ENCODE peak calls at places on chromosomes 7 and 10, in seven cellular contexts. H is neural progenitor cell, Y is upper lobe of left lung, X is OCI-LY7, Z is breast epithelium, T is A549, E is kidney. J is an unnamed sample.

GRCh38 chr7:15781944-15782343 is 95.5 kb upstream of the MEOX2 start:
- DNase-seq in H (no peak), Y (no peak), X (no peak), Z (no peak), T (no peak), E (no peak), J (no peak)

GRCh38 chr7:100801833-100802568 is 25.3 kb downstream of the EPHB4 start:
- DNase-seq in H (no peak), Y (peak), X (no peak), Z (peak), T (peak), E (no peak), J (no peak)

GRCh38 chr10:11437391-11438241 is 173.8 kb downstream of the USP6NL start:
- DNase-seq in H (peak), Y (no peak), X (no peak), Z (no peak), T (no peak), E (no peak), J (no peak)

GRCh38 chr10:86057708-86058107 is 308.9 kb downstream of the GRID1 start:
- DNase-seq in H (no peak), Y (no peak), X (no peak), Z (no peak), T (no peak), E (no peak), J (no peak)

GRCh38 chr7:151302531-151302930 is 39.1 kb upstream of the NUB1 start:
- DNase-seq in H (no peak), Y (no peak), X (no peak), Z (no peak), T (no peak), E (no peak), J (no peak)

GRCh38 chr10:4028838-4029583 is 244.0 kb upstream of the KLF6 start:
- DNase-seq in H (no peak), Y (no peak), X (no peak), Z (no peak), T (no peak), E (no peak), J (no peak)

GRCh38 chr10:132626761-132627735 is 89.5 kb downstream of the INPP5A start:
- DNase-seq in H (no peak), Y (no peak), X (no peak), Z (no peak), T (no peak), E (peak), J (no peak)

GRCh38 chr7:128059143-128059975 is 28.1 kb upstream of the LRRC4 start:
- DNase-seq in H (peak), Y (no peak), X (peak), Z (no peak), T (no peak), E (no peak), J (no peak)

GRCh38 chr10:132711618-132712051 is 74.3 kb downstream of the NKX6-2 start:
- DNase-seq in H (no peak), Y (no peak), X (no peak), Z (no peak), T (no peak), E (peak), J (no peak)

GRCh38 chr7:53397911-53398310 is 362.5 kb downstream of the POM121L12 start:
- DNase-seq in H (no peak), Y (no peak), X (no peak), Z (no peak), T (no peak), E (no peak), J (no peak)

GRCh38 chr10:91493313-91493712 is 83.2 kb downstream of the HECTD2 start:
- DNase-seq in H (peak), Y (no peak), X (peak), Z (no peak), T (peak), E (no peak), J (no peak)

GRCh38 chr10:17599089-17599488 is 18.1 kb downstream of the HACD1 start:
- DNase-seq in H (peak), Y (no peak), X (no peak), Z (no peak), T (peak), E (no peak), J (no peak)

GRCh38 chr7:129768614-129769399 is 157.3 kb downstream of the NRF1 start:
- DNase-seq in H (no peak), Y (no peak), X (no peak), Z (no peak), T (no peak), E (no peak), J (no peak)

GRCh38 chr10:108848016-108848415 is 1075.3 kb downstream of the XPNPEP1 start:
- DNase-seq in H (no peak), Y (no peak), X (no peak), Z (no peak), T (no peak), E (no peak), J (no peak)

GRCh38 chr10:64090865-64091264 is 569.7 kb downstream of the REEP3 start:
- DNase-seq in H (no peak), Y (no peak), X (no peak), Z (no peak), T (no peak), E (no peak), J (no peak)

GRCh38 chr10:132415956-132416355 is 19.0 kb downstream of the PWWP2B start:
- DNase-seq in H (no peak), Y (no peak), X (no peak), Z (no peak), T (no peak), E (peak), J (no peak)

GRCh38 chr10:77649333-77650331 is 12.0 kb upstream of the KCNMA1 start:
- DNase-seq in H (peak), Y (no peak), X (no peak), Z (no peak), T (no peak), E (no peak), J (no peak)

GRCh38 chr10:127904311-127904710 is 2.6 kb upstream of the PTPRE start:
- DNase-seq in H (no peak), Y (no peak), X (no peak), Z (no peak), T (no peak), E (no peak), J (no peak)

GRCh38 chr7:35975851-35976454 is 175.1 kb downstream of the SEPTIN7 start:
- DNase-seq in H (peak), Y (no peak), X (peak), Z (no peak), T (peak), E (no peak), J (no peak)

GRCh38 chr7:122588621-122589020 is 110.3 kb downstream of the RNF133 start:
- DNase-seq in H (no peak), Y (no peak), X (no peak), Z (no peak), T (no peak), E (no peak), J (no peak)

GRCh38 chr10:114754445-114755320 is 66.9 kb upstream of the FHIP2A start:
- DNase-seq in H (no peak), Y (no peak), X (no peak), Z (no peak), T (no peak), E (no peak), J (no peak)

GRCh38 chr7:150978136-150978789 is at the start of gene KCNH2:
- DNase-seq in H (peak), Y (no peak), X (peak), Z (no peak), T (no peak), E (no peak), J (no peak)

GRCh38 chr7:2108501-2109250 is 124.1 kb downstream of the MAD1L1 start:
- DNase-seq in H (peak), Y (no peak), X (peak), Z (no peak), T (no peak), E (peak), J (no peak)

GRCh38 chr10:37976880-37977203 is 395 bp upstream of the ZNF25 start:
- DNase-seq in H (no peak), Y (no peak), X (no peak), Z (no peak), T (no peak), E (no peak), J (no peak)

GRCh38 chr7:70762697-70763096 is 369.2 kb upstream of the GALNT17 start:
- DNase-seq in H (no peak), Y (no peak), X (no peak), Z (no peak), T (no peak), E (no peak), J (no peak)

GRCh38 chr7:43656997-43657396 is 72.3 kb downstream of the COA1 start:
- DNase-seq in H (no peak), Y (no peak), X (no peak), Z (no peak), T (no peak), E (no peak), J (no peak)

GRCh38 chr7:43652364-43652763 is 69.5 kb downstream of the STK17A start:
- DNase-seq in H (no peak), Y (no peak), X (no peak), Z (no peak), T (peak), E (no peak), J (no peak)

GRCh38 chr7:43653466-43653865 is 70.6 kb downstream of the STK17A start:
- DNase-seq in H (no peak), Y (no peak), X (no peak), Z (no peak), T (no peak), E (no peak), J (no peak)

GRCh38 chr7:43655584-43655983 is 72.7 kb downstream of the STK17A start:
- DNase-seq in H (no peak), Y (no peak), X (no peak), Z (no peak), T (no peak), E (no peak), J (no peak)

DNA sequence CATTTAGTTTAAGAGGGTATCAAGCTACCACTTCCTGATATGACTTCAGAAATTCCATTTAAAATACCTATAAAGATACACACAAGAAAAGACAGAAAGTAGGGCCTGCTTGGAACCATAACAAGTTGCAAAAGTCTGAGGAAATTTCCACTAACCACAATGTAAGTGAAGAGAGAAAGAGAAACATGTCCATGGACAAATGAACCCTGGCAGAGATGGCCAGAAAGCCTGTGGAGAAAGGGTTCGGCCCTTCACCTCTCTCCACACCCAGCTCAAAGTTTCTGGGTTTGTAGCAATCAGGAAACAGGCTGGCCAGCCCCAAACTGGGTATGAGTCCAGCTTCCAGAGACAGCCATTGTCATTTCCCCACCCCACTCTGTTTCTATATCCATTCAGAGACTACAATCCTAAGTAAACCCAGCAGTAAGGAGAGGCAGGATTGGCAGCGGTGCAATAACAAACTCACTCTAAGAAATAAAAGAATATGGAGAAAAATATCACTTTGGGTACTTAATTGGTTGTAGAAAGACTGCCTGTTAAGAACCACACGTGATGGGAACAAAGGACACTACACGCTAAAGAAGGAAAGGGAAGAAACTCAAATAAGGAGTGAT is 71.1 kb downstream of the STK17A start:
- DNase-seq in H (no peak), Y (no peak), X (no peak), Z (no peak), T (no peak), E (no peak), J (no peak)
- H3K27ac ChIP-seq in H (no peak), Y (no peak), X (no peak), Z (no peak), T (peak), E (no peak), J (no peak)

GRCh38 chr7:154861589-154861988 is 141.3 kb downstream of the PAXIP1 start:
- DNase-seq in H (no peak), Y (no peak), X (no peak), Z (no peak), T (no peak), E (no peak), J (no peak)
- H3K27ac ChIP-seq in H (no peak), Y (no peak), X (no peak), Z (no peak), T (no peak), E (no peak), J (no peak)

GRCh38 chr7:25845341-25845923 is 306.6 kb upstream of the NFE2L3 start:
- DNase-seq in H (no peak), Y (no peak), X (no peak), Z (no peak), T (no peak), E (no peak), J (no peak)

GRCh38 chr7:25844109-25844915 is 307.7 kb upstream of the NFE2L3 start:
- DNase-seq in H (no peak), Y (no peak), X (no peak), Z (no peak), T (no peak), E (no peak), J (no peak)

GRCh38 chr7:25847331-25848070 is 304.5 kb upstream of the NFE2L3 start:
- DNase-seq in H (no peak), Y (no peak), X (no peak), Z (no peak), T (peak), E (no peak), J (no peak)

GRCh38 chr7:25849361-25850184 is 302.4 kb upstream of the NFE2L3 start:
- DNase-seq in H (no peak), Y (no peak), X (no peak), Z (no peak), T (peak), E (no peak), J (peak)

GRCh38 chr7:25846722-25847121 is 305.3 kb upstream of the NFE2L3 start:
- DNase-seq in H (no peak), Y (peak), X (no peak), Z (peak), T (no peak), E (peak), J (peak)
- H3K27ac ChIP-seq in H (no peak), Y (peak), X (no peak), Z (peak), T (peak), E (no peak), J (peak)

GRCh38 chr10:71244638-71245419 is 32.5 kb downstream of the UNC5B start:
- DNase-seq in H (no peak), Y (no peak), X (no peak), Z (no peak), T (no peak), E (peak), J (no peak)
- H3K27ac ChIP-seq in H (no peak), Y (peak), X (no peak), Z (peak), T (no peak), E (no peak), J (peak)

GRCh38 chr10:129868470-129869035 is 95.5 kb downstream of the EBF3 start:
- DNase-seq in H (no peak), Y (no peak), X (no peak), Z (no peak), T (no peak), E (no peak), J (no peak)
- H3K27ac ChIP-seq in H (no peak), Y (no peak), X (no peak), Z (no peak), T (no peak), E (no peak), J (no peak)

GRCh38 chr10:71347587-71348395 is 28.7 kb downstream of the SLC29A3 start:
- DNase-seq in H (no peak), Y (no peak), X (no peak), Z (no peak), T (peak), E (no peak), J (no peak)
- H3K27ac ChIP-seq in H (no peak), Y (no peak), X (no peak), Z (no peak), T (peak), E (no peak), J (no peak)

DNA sequence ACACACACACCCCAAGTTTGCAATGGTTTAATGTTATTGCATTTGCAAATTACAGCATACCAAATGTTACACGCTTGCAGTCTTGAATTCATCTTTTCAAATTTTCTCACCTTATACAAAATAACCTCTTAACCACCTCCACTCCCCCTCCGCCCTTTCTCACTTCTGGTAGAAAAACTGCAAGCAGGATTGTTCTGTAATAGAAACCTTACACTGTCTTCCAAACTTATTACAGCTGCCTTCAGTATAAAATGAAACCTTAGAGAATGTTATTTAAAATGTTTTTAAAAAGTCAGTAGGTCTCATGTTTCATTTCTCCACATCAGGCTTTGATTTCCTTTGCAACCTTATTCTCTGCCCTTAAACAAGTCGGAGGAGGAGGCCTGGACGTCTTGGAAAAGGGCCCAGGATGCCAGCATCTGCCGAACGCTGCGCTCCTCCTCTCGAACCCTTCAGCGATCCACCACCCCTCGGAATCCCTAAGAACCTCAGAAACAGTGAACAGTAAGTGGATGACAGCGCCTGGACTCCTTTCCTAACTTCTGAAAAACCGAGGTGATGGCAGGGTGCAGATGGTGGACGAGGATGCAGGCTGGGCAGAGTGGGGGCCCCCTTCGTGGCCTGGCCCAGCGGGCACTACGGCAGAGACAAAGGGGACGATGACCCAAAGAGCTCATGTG is 74.0 kb downstream of the FGFR2 start:
- DNase-seq in H (no peak), Y (no peak), X (no peak), Z (no peak), T (no peak), E (no peak), J (no peak)
- H3K27ac ChIP-seq in H (peak), Y (peak), X (no peak), Z (peak), T (no peak), E (peak), J (no peak)

DNA sequence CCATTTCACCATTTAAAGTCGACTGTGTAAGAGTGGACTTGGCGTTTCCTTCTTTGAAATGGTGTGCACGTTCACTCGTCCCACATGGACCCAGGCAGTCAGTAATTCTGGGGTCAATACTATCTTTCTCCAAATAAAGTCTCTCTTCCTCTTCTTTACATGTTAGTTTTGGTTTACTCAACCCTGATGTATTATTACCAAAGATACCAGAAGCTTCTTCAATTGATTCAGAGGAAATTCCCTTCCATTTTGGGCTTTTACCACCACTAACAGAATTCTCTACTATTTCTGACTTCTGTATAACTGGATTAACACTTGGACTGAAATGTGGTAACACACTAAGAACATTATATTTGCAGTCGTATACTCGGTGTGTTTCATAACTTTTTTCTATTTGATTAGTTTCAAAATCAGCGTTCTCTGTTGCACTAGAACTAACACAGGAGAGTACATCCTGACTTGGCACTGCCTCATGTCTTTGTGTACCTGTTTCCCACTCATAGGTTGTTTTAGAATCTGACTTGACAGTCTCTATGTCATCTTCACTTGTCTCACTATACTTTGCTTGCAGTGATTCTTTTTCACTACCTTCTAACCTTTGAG is 60.8 kb downstream of the LARP4B start:
- DNase-seq in H (no peak), Y (peak), X (no peak), Z (no peak), T (no peak), E (no peak), J (no peak)
- H3K27ac ChIP-seq in H (no peak), Y (no peak), X (no peak), Z (no peak), T (no peak), E (no peak), J (peak)

GRCh38 chr7:55054252-55054651 is 35.4 kb downstream of the EGFR start:
- DNase-seq in H (no peak), Y (peak), X (no peak), Z (peak), T (no peak), E (no peak), J (no peak)
- H3K27ac ChIP-seq in H (no peak), Y (no peak), X (no peak), Z (peak), T (peak), E (no peak), J (peak)

GRCh38 chr10:99695761-99696160 is 36.2 kb downstream of the COX15 start:
- DNase-seq in H (no peak), Y (no peak), X (no peak), Z (no peak), T (no peak), E (no peak), J (no peak)

GRCh38 chr10:99698504-99699080 is 33.3 kb downstream of the COX15 start:
- DNase-seq in H (no peak), Y (no peak), X (no peak), Z (no peak), T (no peak), E (no peak), J (no peak)

DNA sequence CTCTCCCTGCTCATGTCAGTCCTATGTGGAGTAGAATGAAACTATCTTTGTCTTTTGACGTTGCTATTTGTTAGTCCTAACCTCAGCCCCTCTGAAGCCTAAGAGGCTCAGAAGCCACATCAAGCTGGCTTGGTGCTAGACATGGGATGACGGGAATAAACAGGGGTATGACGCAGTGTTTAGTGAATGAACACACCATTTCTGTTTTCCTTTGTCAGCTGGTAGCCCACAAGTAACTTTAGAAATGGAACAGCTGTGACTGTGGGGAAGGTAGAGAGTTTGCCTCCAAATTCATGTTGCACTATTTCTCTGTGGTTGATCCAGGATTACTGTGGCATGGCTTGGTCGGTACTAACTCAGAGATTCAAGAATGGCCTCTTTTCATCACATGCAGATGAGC is 31.3 kb downstream of the COX15 start:
- DNase-seq in H (no peak), Y (no peak), X (no peak), Z (no peak), T (no peak), E (no peak), J (no peak)
- H3K27ac ChIP-seq in H (no peak), Y (no peak), X (no peak), Z (no peak), T (no peak), E (no peak), J (no peak)

J was measured in gastrocnemius medialis.